ENCODE peak calls at places on chromosomes 4 and X, in six cellular contexts. Y is Kasumi-1; H is H54; Q is CD8-positive, alpha-beta memory T cell; N is stimulated activated CD8-positive, alpha-beta memory T cell treated with anti-CD3 and anti-CD28 coated beads, Interleukin-15, amount 100 ng/mL, for 24 hours; P is ovary. R is an unnamed sample.

GRCh38 chrX:110992611-110993010 is 103.4 kb upstream of the PAK3 start:
- DNase-seq in Y (peak; percentile 10), H (no peak), Q (no peak), N (no peak), P (no peak), R (no peak)

GRCh38 chr4:11428161-11428700 is 463 bp downstream of the HS3ST1 start:
- DNase-seq in Y (no peak), H (no peak), Q (no peak), N (no peak), P (no peak), R (no peak)

GRCh38 chr4:931194-931959 is 739 bp downstream of the GAK start:
- DNase-seq in Y (no peak), H (peak; percentile 80), Q (peak; percentile 27), N (no peak), P (no peak), R (no peak)

GRCh38 chrX:129193357-129193756 is 329.9 kb downstream of the SMARCA1 start:
- DNase-seq in Y (no peak), H (no peak), Q (no peak), N (no peak), P (no peak), R (no peak)

GRCh38 chr4:78768447-78769177 is 7.5 kb upstream of the BMP2K start:
- DNase-seq in Y (no peak), H (no peak), Q (no peak), N (no peak), P (no peak), R (no peak)

GRCh38 chr4:42654606-42655005 is 2.3 kb downstream of the ATP8A1 start:
- DNase-seq in Y (peak; percentile 41), H (peak; percentile 13), Q (no peak), N (no peak), P (peak; percentile 40), R (no peak)

GRCh38 chr4:150078041-150078995 is at the start of gene DCLK2:
- DNase-seq in Y (peak; percentile 60), H (peak; percentile 53), Q (no peak), N (no peak), P (peak; percentile 89), R (peak; percentile 84)

GRCh38 chr4:82284475-82284857 is 89.3 kb downstream of the HNRNPD start:
- DNase-seq in Y (peak; percentile 46), H (no peak), Q (no peak), N (no peak), P (no peak), R (no peak)

GRCh38 chr4:122806981-122807679 is 19.5 kb upstream of the FGF2 start:
- DNase-seq in Y (no peak), H (no peak), Q (no peak), N (no peak), P (no peak), R (no peak)

GRCh38 chrX:20300822-20301221 is 34.1 kb upstream of the RPS6KA3 start:
- DNase-seq in Y (no peak), H (no peak), Q (no peak), N (no peak), P (no peak), R (no peak)

GRCh38 chrX:7170903-7171302 is 22.9 kb upstream of the PUDP start:
- DNase-seq in Y (no peak), H (no peak), Q (peak; percentile 8), N (peak; percentile 0), P (no peak), R (no peak)

GRCh38 chr4:2378898-2379297 is 39.5 kb downstream of the ZFYVE28 start:
- DNase-seq in Y (no peak), H (no peak), Q (no peak), N (no peak), P (no peak), R (no peak)

GRCh38 chr4:3041192-3042142 is 32.9 kb downstream of the HTT-AS start:
- DNase-seq in Y (peak; percentile 46), H (no peak), Q (peak; percentile 53), N (no peak), P (peak; percentile 43), R (peak; percentile 86)

GRCh38 chr4:30396772-30397475 is 323.2 kb upstream of the PCDH7 start:
- DNase-seq in Y (peak; percentile 19), H (no peak), Q (no peak), N (no peak), P (no peak), R (no peak)

GRCh38 chr4:74544655-74545361 is 99.9 kb downstream of the AREG start:
- DNase-seq in Y (no peak), H (no peak), Q (no peak), N (no peak), P (no peak), R (no peak)

GRCh38 chr4:78481180-78481579 is 70.4 kb upstream of the ANXA3 start:
- DNase-seq in Y (no peak), H (no peak), Q (no peak), N (no peak), P (no peak), R (no peak)

GRCh38 chrX:134459683-134460004 is 321 bp upstream of the HPRT1 start:
- DNase-seq in Y (peak; percentile 13), H (no peak), Q (no peak), N (no peak), P (no peak), R (no peak)

GRCh38 chr4:24248674-24249644 is 335.4 kb downstream of the DHX15 start:
- DNase-seq in Y (no peak), H (no peak), Q (no peak), N (no peak), P (no peak), R (peak; percentile 58)

GRCh38 chr4:135201081-135201480 is 999.5 kb upstream of the PABPC4L start:
- DNase-seq in Y (no peak), H (no peak), Q (no peak), N (no peak), P (no peak), R (no peak)

GRCh38 chr4:8285976-8286718 is 16.6 kb downstream of the HTRA3 start:
- DNase-seq in Y (no peak), H (no peak), Q (no peak), N (no peak), P (no peak), R (peak; percentile 42)

GRCh38 chr4:3201718-3202702 is 46.9 kb upstream of the MSANTD1 start:
- DNase-seq in Y (peak; percentile 61), H (peak; percentile 30), Q (peak; percentile 83), N (no peak), P (no peak), R (no peak)

GRCh38 chrX:16970977-16971376 is 24.5 kb downstream of the REPS2 start:
- DNase-seq in Y (no peak), H (no peak), Q (no peak), N (no peak), P (no peak), R (no peak)

R was measured in psoas muscle.